ENCODE peak calls at places on chromosomes 3 and 15, in four cellular contexts. G, E, W and T are unnamed samples.

GRCh38 chr15:48963524-48964113 is at the start of gene SHC4:
- DNase-seq in E (peak), W (peak), G (peak), T (no peak)

GRCh38 chr3:63912768-63913588 is 795 bp upstream of the SCAANT1 start:
- DNase-seq in W (peak), G (peak), E (no peak), T (no peak)

GRCh38 chr3:52798978-52799476 is 4.4 kb downstream of the ITIH3 start:
- DNase-seq in W (no peak), G (peak), E (no peak), T (no peak)

GRCh38 chr15:78207110-78207458 is 27.3 kb downstream of the ACSBG1 start:
- DNase-seq in G (no peak), E (no peak), W (no peak), T (no peak)

GRCh38 chr3:134060561-134061385 is 31.0 kb upstream of the SLCO2A1 start:
- DNase-seq in G (no peak), E (no peak), W (no peak), T (no peak)

GRCh38 chr15:25568751-25569150 is 129.9 kb upstream of the UBE3A start:
- DNase-seq in E (no peak), W (no peak), G (no peak), T (no peak)

GRCh38 chr3:88033806-88034205 is 25.0 kb downstream of the CGGBP1 start:
- DNase-seq in W (no peak), E (no peak), G (no peak), T (no peak)

GRCh38 chr3:52896613-52897012 is 735 bp downstream of the STIMATE start:
- DNase-seq in E (no peak), G (no peak), W (no peak), T (no peak)

GRCh38 chr3:5010706-5011554 is 31.7 kb downstream of the BHLHE40 start:
- DNase-seq in E (no peak), G (no peak), W (peak), T (no peak)

GRCh38 chr15:89122532-89123525 is 34.6 kb downstream of the ABHD2 start:
- DNase-seq in G (no peak), W (peak), E (no peak), T (no peak)

GRCh38 chr15:55588818-55589122 is 625 bp upstream of the PYGO1 start:
- DNase-seq in E (no peak), G (no peak), W (no peak), T (no peak)

GRCh38 chr15:44340410-44340809 is 51.9 kb downstream of the GOLM2 start:
- DNase-seq in W (peak), E (peak), G (no peak), T (no peak)

GRCh38 chr15:98795980-98796379 is 147.6 kb downstream of the IGF1R start:
- DNase-seq in W (no peak), G (no peak), E (no peak), T (no peak)

GRCh38 chr15:82176528-82176927 is 86.0 kb downstream of the EFL1 start:
- DNase-seq in G (no peak), W (no peak), E (no peak), T (no peak)
- TF ChIP-seq CTCF in G (no peak), W (no peak), E (no peak), T (no peak)

DNA sequence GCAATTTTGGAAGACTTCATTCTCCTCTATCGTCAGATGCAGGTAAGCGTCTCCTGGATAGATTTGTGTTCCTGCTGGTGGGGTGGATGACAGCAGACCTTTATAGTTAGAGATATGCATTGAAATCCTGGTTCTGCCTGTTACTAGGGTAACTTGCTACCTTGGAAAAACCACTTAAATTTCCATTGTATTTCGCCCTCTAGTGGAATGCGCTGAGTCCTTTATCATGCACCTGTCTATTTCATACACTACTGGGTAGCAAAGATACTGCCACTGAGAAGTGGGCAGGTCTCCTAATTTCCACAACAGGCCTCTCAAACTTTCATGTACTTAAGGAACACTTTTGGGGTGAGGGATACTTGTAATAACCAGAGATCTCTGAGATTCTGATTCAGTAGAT is 209.5 kb upstream of the SUCLG2 start:
- DNase-seq in E (peak), G (no peak), W (peak), T (no peak)
- TF ChIP-seq CTCF in E (peak), G (no peak), W (peak), T (peak)

GRCh38 chr3:108605491-108605890 is 16.0 kb downstream of the DZIP3 start:
- DNase-seq in E (no peak), G (no peak), W (no peak), T (no peak)

GRCh38 chr3:108610651-108611050 is 21.1 kb downstream of the DZIP3 start:
- DNase-seq in W (no peak), G (no peak), E (no peak), T (no peak)

GRCh38 chr3:108605028-108605427 is 15.5 kb downstream of the DZIP3 start:
- DNase-seq in G (no peak), W (no peak), E (no peak), T (no peak)

GRCh38 chr3:108603689-108604088 is 14.2 kb downstream of the DZIP3 start:
- DNase-seq in W (peak), E (no peak), G (no peak), T (no peak)

GRCh38 chr3:108608750-108609149 is 19.2 kb downstream of the DZIP3 start:
- DNase-seq in W (no peak), E (no peak), G (no peak), T (no peak)
- TF ChIP-seq CTCF in W (no peak), E (no peak), G (no peak), T (no peak)

GRCh38 chr3:15693340-15693739 is 91.8 kb downstream of the BTD start:
- DNase-seq in G (no peak), W (peak), E (no peak), T (no peak)
- TF ChIP-seq CTCF in G (no peak), W (peak), E (no peak), T (no peak)

GRCh38 chr3:100634493-100635272 is 25.3 kb downstream of the ADGRG7 start:
- DNase-seq in G (no peak), W (peak), E (no peak), T (no peak)
- TF ChIP-seq CTCF in G (no peak), W (peak), E (no peak), T (peak)

DNA sequence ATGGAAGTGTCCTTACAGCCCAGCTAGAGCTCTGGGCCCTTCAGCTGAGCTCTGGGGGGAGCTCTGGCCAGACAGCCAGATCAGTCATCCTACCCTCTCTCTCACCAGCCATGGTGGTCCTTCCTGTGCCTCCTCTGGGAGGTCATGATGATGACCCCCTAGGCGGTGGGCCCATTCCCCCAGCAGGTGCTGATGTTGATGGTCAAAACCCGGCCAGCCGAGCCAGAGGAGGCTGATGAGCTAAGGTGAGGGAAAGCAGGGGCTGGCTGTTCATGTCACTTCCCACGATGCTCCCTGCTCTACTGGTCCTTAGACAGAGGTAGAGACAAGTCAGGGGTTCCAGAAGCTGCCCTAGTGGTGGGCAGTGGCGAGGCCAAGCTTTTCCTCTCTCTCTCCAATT is 35.0 kb downstream of the GRAMD2A start:
- DNase-seq in E (no peak), G (no peak), W (no peak), T (no peak)
- TF ChIP-seq CTCF in E (no peak), G (no peak), W (no peak), T (no peak)

GRCh38 chr3:196694202-196694638 is 17.8 kb downstream of the CEP19 start:
- DNase-seq in G (no peak), W (peak), E (no peak), T (no peak)
- TF ChIP-seq CTCF in G (no peak), W (no peak), E (no peak), T (peak)